ENCODE peak calls at places on chromosomes 13 and 19, in five cellular contexts. O, A, U, G and X are unnamed samples.

GRCh38 chr13:100069278-100069677 is 19.6 kb upstream of the PCCA start:
- DNase-seq in O (no peak), A (no peak), U (no peak), G (no peak), X (no peak)

GRCh38 chr19:13881692-13882418 is 4.9 kb downstream of the NANOS3 start:
- DNase-seq in O (no peak), A (no peak), U (peak; percentile 76), G (no peak), X (no peak)

GRCh38 chr19:17448190-17448967 is at the start of gene TMEM221:
- DNase-seq in O (peak; percentile 52), A (no peak), U (peak; percentile 57), G (peak; percentile 51), X (peak; percentile 47)

GRCh38 chr13:75963318-75963717 is 327.2 kb downstream of the LMO7 start:
- DNase-seq in O (no peak), A (no peak), U (peak; percentile 14), G (no peak), X (peak; percentile 79)

GRCh38 chr19:56141416-56141992 is 417 bp downstream of the ZNF444 start:
- DNase-seq in O (peak; percentile 52), A (no peak), U (peak; percentile 26), G (peak; percentile 58), X (peak; percentile 54)

GRCh38 chr13:97346561-97347254 is 87.3 kb upstream of the RAP2A start:
- DNase-seq in O (no peak), A (no peak), U (no peak), G (no peak), X (no peak)

GRCh38 chr19:55486971-55487883 is 1.0 kb upstream of the SSC5D start:
- DNase-seq in O (no peak), A (no peak), U (peak; percentile 23), G (no peak), X (peak; percentile 38)

GRCh38 chr19:45517238-45517637 is 10.0 kb downstream of the VASP start:
- DNase-seq in O (no peak), A (no peak), U (no peak), G (no peak), X (no peak)

GRCh38 chr19:6065685-6066365 is 44.5 kb downstream of the RFX2 start:
- DNase-seq in O (peak; percentile 58), A (no peak), U (peak; percentile 88), G (no peak), X (peak; percentile 52)

GRCh38 chr19:31105761-31106160 is 243.5 kb downstream of the TSHZ3 start:
- DNase-seq in O (no peak), A (no peak), U (no peak), G (no peak), X (no peak)

GRCh38 chr19:4391701-4392543 is 8.4 kb downstream of the SH3GL1 start:
- DNase-seq in O (no peak), A (no peak), U (no peak), G (no peak), X (no peak)

GRCh38 chr13:99041788-99042187 is 63.9 kb upstream of the DOCK9 start:
- DNase-seq in O (no peak), A (no peak), U (no peak), G (no peak), X (no peak)

GRCh38 chr13:90485441-90485840 is 862.0 kb upstream of the MIR17HG start:
- DNase-seq in O (no peak), A (no peak), U (no peak), G (no peak), X (no peak)

GRCh38 chr13:68708336-68708908 is 1399.2 kb upstream of the ATXN8OS start:
- DNase-seq in O (no peak), A (no peak), U (no peak), G (no peak), X (peak; percentile 3)

GRCh38 chr13:111031531-111031961 is 83.6 kb upstream of the ARHGEF7 start:
- DNase-seq in O (no peak), A (no peak), U (no peak), G (no peak), X (no peak)

GRCh38 chr19:2413629-2414028 is 13.8 kb downstream of the TIMM13 start:
- DNase-seq in O (no peak), A (no peak), U (no peak), G (no peak), X (no peak)
- TF ChIP-seq POLR2A in O (no peak), A (no peak), U (no peak), G (no peak), X (peak; percentile 23)

GRCh38 chr19:10929402-10929794 is 787 bp downstream of the TIMM29 start:
- DNase-seq in O (no peak), A (no peak), U (peak; percentile 27), G (no peak), X (peak; percentile 53)
- TF ChIP-seq POLR2A in O (no peak), A (no peak), U (no peak), G (no peak), X (no peak)

GRCh38 chr19:18710986-18711751 is 27.7 kb downstream of the CRTC1 start:
- DNase-seq in O (no peak), A (no peak), U (no peak), G (no peak), X (no peak)
- TF ChIP-seq POLR2A in O (no peak), A (no peak), U (no peak), G (no peak), X (no peak)

GRCh38 chr19:47490847-47491246 is 6.8 kb upstream of the KPTN start:
- DNase-seq in O (no peak), A (no peak), U (no peak), G (no peak), X (no peak)
- TF ChIP-seq POLR2A in O (no peak), A (no peak), U (no peak), G (no peak), X (no peak)

GRCh38 chr19:1854542-1855039 is 6.3 kb upstream of the REXO1 start:
- DNase-seq in O (no peak), A (no peak), U (no peak), G (no peak), X (peak; percentile 80)

GRCh38 chr19:1852294-1852646 is 4.0 kb upstream of the REXO1 start:
- DNase-seq in O (no peak), A (no peak), U (no peak), G (no peak), X (peak; percentile 65)

GRCh38 chr19:1852729-1853128 is 4.4 kb upstream of the REXO1 start:
- DNase-seq in O (no peak), A (no peak), U (no peak), G (no peak), X (no peak)

GRCh38 chr19:1854032-1854541 is 5.8 kb upstream of the REXO1 start:
- DNase-seq in O (no peak), A (no peak), U (no peak), G (no peak), X (no peak)

GRCh38 chr19:1853295-1854031 is 5.2 kb upstream of the REXO1 start:
- DNase-seq in O (peak; percentile 88), A (peak; percentile 68), U (peak; percentile 83), G (peak; percentile 88), X (peak; percentile 95)
- TF ChIP-seq POLR2A in O (no peak), A (no peak), U (no peak), G (no peak), X (no peak)

GRCh38 chr19:1121395-1121794 is 17.6 kb downstream of the GPX4 start:
- DNase-seq in O (no peak), A (no peak), U (no peak), G (no peak), X (no peak)
- TF ChIP-seq POLR2A in O (no peak), A (no peak), U (no peak), G (no peak), X (no peak)

GRCh38 chr19:38049105-38049649 is 142.2 kb downstream of the SIPA1L3 start:
- DNase-seq in O (no peak), A (no peak), U (peak; percentile 83), G (peak; percentile 47), X (no peak)
- TF ChIP-seq POLR2A in O (no peak), A (no peak), U (peak; percentile 30), G (peak; percentile 72), X (no peak)

GRCh38 chr19:15328312-15328711 is 4.0 kb downstream of the BRD4 start:
- DNase-seq in O (no peak), A (no peak), U (no peak), G (no peak), X (no peak)
- TF ChIP-seq POLR2A in O (no peak), A (no peak), U (no peak), G (no peak), X (no peak)

DNA sequence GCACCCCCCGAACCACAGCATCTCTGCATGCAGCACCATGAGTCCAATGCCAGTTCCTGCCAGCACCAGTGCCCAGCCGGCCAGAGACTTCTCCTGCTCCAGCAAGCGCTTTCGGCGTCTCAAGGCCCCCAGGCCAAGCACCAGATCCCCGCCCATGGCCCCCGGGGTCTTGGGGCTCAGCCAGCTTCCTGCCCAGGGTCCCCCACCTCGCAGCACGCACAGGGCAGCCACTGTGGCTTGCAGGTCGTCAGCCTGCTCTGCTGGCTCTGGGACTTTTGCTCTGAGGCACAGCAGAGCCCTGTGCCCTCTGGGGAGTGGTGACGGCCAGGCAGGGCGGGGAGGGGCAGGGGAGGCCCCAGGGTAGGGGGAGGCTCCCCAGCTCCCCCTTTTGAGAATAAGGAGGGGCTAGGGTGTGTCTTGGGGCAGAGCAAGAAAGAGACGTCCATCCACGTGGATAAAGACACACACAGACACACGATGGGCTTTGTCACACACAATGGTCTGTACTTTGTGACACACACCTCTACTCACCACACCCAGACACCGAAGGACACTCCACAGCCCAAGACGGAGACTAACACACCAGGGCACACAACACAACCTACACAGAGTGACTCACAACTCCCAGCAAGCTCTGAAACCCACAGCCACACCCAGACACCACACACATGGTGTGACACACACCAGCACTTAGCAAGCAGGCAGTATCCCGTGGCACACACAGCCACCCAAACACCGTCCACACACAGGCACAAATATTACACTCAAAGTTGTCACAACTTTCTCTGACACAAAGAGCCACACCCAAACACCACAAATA is at the start of gene KCNN4:
- DNase-seq in O (no peak), A (peak; percentile 71), U (peak; percentile 77), G (peak; percentile 70), X (peak; percentile 69)
- TF ChIP-seq POLR2A in O (no peak), A (no peak), U (peak; percentile 34), G (peak; percentile 82), X (peak; percentile 66)